ENCODE peak calls at places on chromosomes 6 and 20, in six cellular contexts. N is iris pigment epithelial cell, F is right lobe of liver, Q is NCI-H524 treated with DMSO at 0.1 percent for 48 hours, M is activated T-helper 1 cell treated with Interleukin-2 at 50 U/mL for 16 hours, V is cardiac muscle cell. T is an unnamed sample.

GRCh38 chr6:25366785-25367657 is 87.8 kb downstream of the CARMIL1 start:
- DNase-seq in N (no peak), F (no peak), Q (no peak), M (no peak), V (no peak), T (no peak)

GRCh38 chr20:7333846-7334245 is 566.4 kb downstream of the BMP2 start:
- DNase-seq in N (no peak), F (no peak), Q (no peak), M (no peak), V (no peak), T (no peak)

GRCh38 chr20:47680804-47681529 is 104.3 kb downstream of the SULF2 start:
- DNase-seq in N (peak), F (no peak), Q (no peak), M (no peak), V (peak), T (peak)

GRCh38 chr6:130020106-130020851 is 1.9 kb downstream of the L3MBTL3 start:
- DNase-seq in N (peak), F (peak), Q (no peak), M (peak), V (peak), T (no peak)

GRCh38 chr6:30747300-30747687 is 2.9 kb upstream of the IER3 start:
- DNase-seq in N (no peak), F (no peak), Q (no peak), M (no peak), V (no peak), T (no peak)

GRCh38 chr6:43328528-43328927 is 19.9 kb upstream of the CRIP3 start:
- DNase-seq in N (no peak), F (no peak), Q (no peak), M (no peak), V (no peak), T (no peak)

GRCh38 chr6:129481706-129482105 is 228.3 kb downstream of the ARHGAP18 start:
- DNase-seq in N (peak), F (no peak), Q (no peak), M (no peak), V (no peak), T (no peak)

GRCh38 chr20:42041000-42041565 is 422.9 kb upstream of the CHD6 start:
- DNase-seq in N (no peak), F (no peak), Q (no peak), M (no peak), V (no peak), T (no peak)

GRCh38 chr6:136527831-136528230 is 22.4 kb downstream of the MAP7 start:
- DNase-seq in N (no peak), F (no peak), Q (no peak), M (no peak), V (no peak), T (no peak)

GRCh38 chr6:40456390-40457013 is 130.7 kb downstream of the LRFN2 start:
- DNase-seq in N (no peak), F (no peak), Q (no peak), M (no peak), V (no peak), T (no peak)

GRCh38 chr6:137217801-137218472 is 1.2 kb downstream of the IFNGR1 start:
- DNase-seq in N (peak), F (no peak), Q (no peak), M (no peak), V (no peak), T (no peak)

GRCh38 chr6:87281426-87281825 is 41.0 kb upstream of the SMIM8 start:
- DNase-seq in N (no peak), F (no peak), Q (no peak), M (no peak), V (peak), T (no peak)

GRCh38 chr6:152879681-152880080 is 103.2 kb downstream of the FBXO5 start:
- DNase-seq in N (no peak), F (no peak), Q (no peak), M (no peak), V (no peak), T (no peak)

GRCh38 chr20:35743693-35744491 is 1.8 kb upstream of the RBM39 start:
- DNase-seq in N (peak), F (no peak), Q (no peak), M (no peak), V (no peak), T (no peak)

GRCh38 chr6:166540631-166541331 is 45.7 kb downstream of the RAMACL start:
- DNase-seq in N (no peak), F (no peak), Q (no peak), M (peak), V (no peak), T (no peak)

GRCh38 chr6:35750557-35750956 is 13.7 kb downstream of the ARMC12 start:
- DNase-seq in N (no peak), F (no peak), Q (no peak), M (no peak), V (no peak), T (no peak)

GRCh38 chr20:57615472-57615855 is 4.8 kb downstream of the ZBP1 start:
- DNase-seq in N (no peak), F (no peak), Q (no peak), M (no peak), V (no peak), T (no peak)

GRCh38 chr20:9160760-9161159 is 91.9 kb downstream of the PLCB4 start:
- DNase-seq in N (no peak), F (no peak), Q (no peak), M (no peak), V (no peak), T (no peak)

GRCh38 chr20:57627972-57628650 is 7.9 kb upstream of the ZBP1 start:
- DNase-seq in N (peak), F (no peak), Q (no peak), M (peak), V (peak), T (peak)

GRCh38 chr20:51272392-51272791 is 249.5 kb upstream of the KCNG1 start:
- DNase-seq in N (peak), F (no peak), Q (peak), M (no peak), V (peak), T (peak)

GRCh38 chr6:24824142-24824755 is 25.5 kb upstream of the ARMH2 start:
- DNase-seq in N (no peak), F (no peak), Q (peak), M (no peak), V (no peak), T (no peak)

GRCh38 chr6:117932676-117933075 is 25.6 kb downstream of the SLC35F1 start:
- DNase-seq in N (no peak), F (no peak), Q (no peak), M (no peak), V (no peak), T (no peak)

GRCh38 chr20:2747676-2748235 is 52.7 kb downstream of the CPXM1 start:
- DNase-seq in N (no peak), F (no peak), Q (no peak), M (no peak), V (no peak), T (no peak)

GRCh38 chr6:132253211-132253610 is 148.1 kb downstream of the MOXD1 start:
- DNase-seq in N (no peak), F (no peak), Q (peak), M (no peak), V (no peak), T (no peak)

GRCh38 chr6:14635195-14635594 is 517.6 kb downstream of the CD83 start:
- DNase-seq in N (no peak), F (no peak), Q (no peak), M (peak), V (no peak), T (no peak)

GRCh38 chr20:44447827-44448419 is 27.8 kb upstream of the TTPAL start:
- DNase-seq in N (no peak), F (peak), Q (no peak), M (no peak), V (no peak), T (no peak)

GRCh38 chr20:58309607-58310290 is at the start of gene RAB22A:
- DNase-seq in N (peak), F (peak), Q (no peak), M (peak), V (peak), T (peak)

GRCh38 chr6:22078802-22079545 is 217.9 kb downstream of the PRL start:
- DNase-seq in N (no peak), F (no peak), Q (no peak), M (no peak), V (no peak), T (peak)

GRCh38 chr6:23077797-23078196 is 508.4 kb downstream of the HDGFL1 start:
- DNase-seq in N (no peak), F (no peak), Q (no peak), M (no peak), V (no peak), T (no peak)

GRCh38 chr20:1844723-1845523 is 50.3 kb upstream of the SIRPA start:
- DNase-seq in N (peak), F (no peak), Q (no peak), M (no peak), V (peak), T (peak)